ENCODE peak calls at places on chromosomes 6 and 20, in ten cellular contexts. N is PC-3, L is A549, D is IMR-90, A is neuronal stem cell, I is K562, Q is H9, S is mesenchymal stem cell, G is hepatocyte, V is GM23248. F is an unnamed sample.
A peak's percentile ranks its signal among the peaks of the same experiment; 100 is the strongest.

GRCh38 chr6:157194110-157194509 is 129.2 kb downstream of the TMEM242 start:
- DNase-seq in S (no peak), A (no peak), Q (no peak), G (no peak), N (peak; percentile 6), D (no peak), I (no peak), L (no peak), V (no peak), F (peak; percentile 74)

GRCh38 chr6:42748241-42748898 is 2.5 kb upstream of the TBCC start:
- DNase-seq in V (peak; percentile 15), A (no peak), Q (no peak), G (no peak), L (no peak), D (no peak), I (peak; percentile 31), S (no peak), N (no peak), F (no peak)

GRCh38 chr6:117317261-117317660 is 51.9 kb downstream of the VGLL2 start:
- DNase-seq in G (peak; percentile 49), Q (no peak), N (peak; percentile 59), L (peak; percentile 2), S (peak; percentile 17), V (peak; percentile 32), I (no peak), D (peak; percentile 6), A (no peak), F (peak; percentile 39)

GRCh38 chr6:144652292-144652891 is 367.3 kb downstream of the UTRN start:
- DNase-seq in N (no peak), G (no peak), I (no peak), V (no peak), Q (no peak), S (no peak), L (no peak), A (no peak), D (no peak), F (no peak)

GRCh38 chr20:2585811-2586210 is 49.4 kb downstream of the TMC2 start:
- DNase-seq in Q (no peak), G (no peak), D (peak; percentile 72), I (no peak), A (no peak), S (no peak), N (peak; percentile 69), L (no peak), V (peak; percentile 54), F (no peak)

GRCh38 chr6:35585688-35586087 is 73.0 kb upstream of the TULP1 start:
- DNase-seq in L (no peak), A (no peak), S (no peak), Q (no peak), D (no peak), N (no peak), I (no peak), V (peak; percentile 31), G (no peak), F (no peak)

GRCh38 chr6:170497845-170498281 is 55.2 kb downstream of the PSMB1 start:
- DNase-seq in G (no peak), A (peak; percentile 85), D (no peak), N (no peak), Q (peak; percentile 86), S (no peak), I (no peak), L (no peak), V (peak; percentile 18), F (no peak)

GRCh38 chr6:44527961-44528644 is 140.6 kb downstream of the CDC5L start:
- DNase-seq in N (no peak), S (no peak), D (no peak), G (no peak), V (no peak), L (no peak), A (no peak), Q (peak; percentile 20), I (no peak), F (no peak)

GRCh38 chr6:13283340-13283739 is 45.0 kb downstream of the TBC1D7 start:
- DNase-seq in N (no peak), S (no peak), I (no peak), V (no peak), L (no peak), G (no peak), A (no peak), D (no peak), Q (no peak), F (no peak)

GRCh38 chr6:13286185-13286584 is 42.2 kb downstream of the TBC1D7 start:
- DNase-seq in G (no peak), A (no peak), I (no peak), V (no peak), S (no peak), N (no peak), Q (no peak), L (no peak), D (no peak), F (no peak)

GRCh38 chr6:13287104-13287503 is 41.2 kb downstream of the TBC1D7 start:
- DNase-seq in V (no peak), Q (no peak), I (no peak), G (no peak), S (no peak), A (no peak), N (no peak), D (no peak), L (no peak), F (no peak)

GRCh38 chr6:13284646-13285045 is 43.7 kb downstream of the TBC1D7 start:
- DNase-seq in D (no peak), A (no peak), L (no peak), G (no peak), V (no peak), I (no peak), S (peak; percentile 25), Q (no peak), N (no peak), F (no peak)

DNA sequence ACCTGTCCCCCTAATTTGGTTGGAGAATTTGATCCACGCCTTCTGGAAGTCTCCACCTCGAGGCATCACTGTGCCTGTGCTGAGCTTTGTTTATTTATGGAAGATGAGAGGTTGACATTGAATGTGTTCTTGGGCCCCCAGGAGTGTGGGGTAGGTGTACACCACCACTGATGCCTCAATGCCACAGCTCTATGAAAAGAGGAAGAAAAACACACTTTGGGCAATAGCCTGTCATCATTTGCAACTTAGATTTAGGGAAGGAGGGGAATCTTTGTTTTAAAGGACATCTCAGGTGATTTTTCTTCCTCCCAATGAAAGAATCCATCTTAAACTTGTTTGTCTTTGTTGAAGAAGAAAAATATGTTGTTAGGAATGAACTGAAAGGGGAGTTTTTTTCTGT is 42.6 kb downstream of the TBC1D7 start:
- DNase-seq in I (no peak), V (no peak), L (no peak), A (no peak), Q (no peak), S (no peak), G (no peak), N (no peak), D (no peak), F (no peak)
- H3K4me2 ChIP-seq in I (no peak overlapping the region), V (no peak overlapping the region), L (no peak overlapping the region), A (no peak overlapping the region), Q (no peak overlapping the region), S (no peak overlapping the region), G (no peak overlapping the region), N (no peak overlapping the region), D (no peak overlapping the region), F (no peak overlapping the region)

DNA sequence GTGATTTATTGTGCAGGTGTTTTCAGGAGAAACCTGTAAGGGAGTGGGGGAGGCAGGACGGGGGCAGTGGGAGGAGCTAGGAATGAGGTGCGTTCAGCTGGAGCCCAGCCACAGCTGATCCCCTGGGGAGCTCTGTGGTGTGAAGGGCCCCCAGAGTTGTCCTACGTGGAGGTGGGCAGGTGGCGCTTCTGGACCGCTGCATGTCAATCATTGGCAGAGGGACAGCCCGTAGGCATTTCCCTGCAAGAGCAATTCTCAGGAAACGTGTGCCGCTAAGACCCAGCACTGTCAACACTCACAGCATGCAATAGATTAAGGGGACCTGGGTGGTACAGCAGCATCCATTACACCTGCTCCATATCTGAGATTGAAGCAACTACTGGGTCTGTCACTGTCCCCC is 88.0 kb downstream of the PRND start:
- DNase-seq in G (no peak), S (no peak), V (no peak), Q (no peak), N (no peak), D (no peak), L (no peak), A (no peak), I (no peak), F (no peak)
- H3K4me2 ChIP-seq in G (no peak overlapping the region), S (no peak overlapping the region), V (no peak overlapping the region), Q (no peak overlapping the region), N (no peak overlapping the region), D (no peak overlapping the region), L (no peak overlapping the region), A (no peak overlapping the region), I (no peak overlapping the region), F (no peak overlapping the region)

GRCh38 chr6:138592698-138593097 is 93.4 kb upstream of the NHSL1 start:
- DNase-seq in L (no peak), D (no peak), A (no peak), N (peak; percentile 3), S (no peak), V (no peak), Q (no peak), I (no peak), G (no peak), F (no peak)

GRCh38 chr6:138594749-138595148 is 95.5 kb upstream of the NHSL1 start:
- DNase-seq in D (no peak), I (no peak), V (no peak), Q (no peak), G (no peak), L (no peak), S (peak; percentile 24), N (no peak), A (no peak), F (no peak)

GRCh38 chr6:138594042-138594636 is 94.8 kb upstream of the NHSL1 start:
- DNase-seq in Q (no peak), I (no peak), S (no peak), N (no peak), V (no peak), D (no peak), A (no peak), G (no peak), L (no peak), F (no peak)

GRCh38 chr6:138590796-138591709 is 91.8 kb upstream of the NHSL1 start:
- DNase-seq in I (peak; percentile 73), L (peak; percentile 53), S (peak; percentile 86), D (peak; percentile 79), Q (peak; percentile 73), N (peak; percentile 77), G (peak; percentile 83), V (peak; percentile 80), A (peak; percentile 70), F (peak; percentile 72)

DNA sequence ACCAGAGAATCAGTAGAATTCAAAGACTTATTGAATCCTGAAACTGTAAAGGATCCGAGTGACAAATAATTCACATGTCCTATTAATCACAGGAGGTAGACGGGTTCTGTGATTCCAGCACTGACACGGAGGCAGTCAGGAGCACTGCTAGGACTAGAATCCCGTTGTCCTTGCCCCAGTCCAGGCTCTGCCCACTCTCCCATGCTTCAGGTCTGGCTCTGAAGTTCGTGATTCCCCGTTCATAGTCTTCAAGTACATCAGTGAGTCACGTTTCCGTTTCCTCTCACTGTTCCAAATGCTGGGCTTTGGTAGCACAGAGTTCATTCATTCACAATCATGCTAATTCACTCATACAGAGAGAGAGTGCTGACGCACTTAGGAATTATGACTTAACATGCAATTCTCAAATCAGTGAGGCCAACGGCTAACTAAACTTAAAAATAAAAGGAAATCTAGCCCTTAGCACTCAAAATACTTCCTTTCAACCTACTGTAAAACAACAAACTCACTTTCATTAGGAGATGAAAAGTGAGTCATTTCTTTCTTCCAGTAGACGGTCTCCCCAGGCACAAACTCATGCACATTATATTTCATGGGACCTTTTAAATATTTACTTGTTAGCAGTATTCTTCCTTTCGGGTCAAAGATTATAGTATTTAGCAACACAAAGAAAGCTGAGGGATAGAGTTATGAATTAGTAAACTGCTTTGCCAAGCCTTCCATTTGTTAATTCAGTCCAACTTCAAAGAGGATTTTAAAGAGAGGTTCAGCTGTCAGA is 94.0 kb upstream of the NHSL1 start:
- DNase-seq in D (peak; percentile 99), S (peak; percentile 100), N (peak; percentile 87), G (peak; percentile 72), V (peak; percentile 98), Q (no peak), A (no peak), I (no peak), L (peak; percentile 70), F (peak; percentile 18)
- H3K4me2 ChIP-seq in D (peak overlapping the region; percentile 86), S (peak overlapping the region; percentile 81), N (peak overlapping the region; percentile 76), G (peak overlapping the region; percentile 37), V (peak overlapping the region; percentile 85), Q (peak overlapping the region; percentile 42), A (no peak overlapping the region), I (no peak overlapping the region), L (peak overlapping the region; percentile 84), F (peak overlapping the region; percentile 85)

GRCh38 chr6:125791820-125792165 is 1.0 kb downstream of the NCOA7 start:
- DNase-seq in A (no peak), N (no peak), V (no peak), D (no peak), G (no peak), Q (no peak), S (no peak), I (no peak), L (no peak), F (no peak)
- H3K4me2 ChIP-seq in A (peak overlapping the region; percentile 72), N (peak overlapping the region; percentile 95), V (peak overlapping the region; percentile 95), D (peak overlapping the region; percentile 100), G (peak overlapping the region; percentile 94), Q (peak overlapping the region; percentile 94), S (peak overlapping the region; percentile 99), I (peak overlapping the region; percentile 93), L (peak overlapping the region; percentile 81), F (peak overlapping the region; percentile 91)